ENCODE peak calls at places on chromosomes 6 and 20, in seven cellular contexts. C is fibroblast of the conjunctiva; Z is stimulated activated CD4-positive, alpha-beta T cell treated with anti-CD3 and anti-CD28 coated beads, Interleukin-4, amount 100 ng/mL, for 4 hours; U is ureter; K is nephron progenitor cell; V is IMR-90; P is caudate nucleus. I is an unnamed sample.

GRCh38 chr20:4484431-4485057 is 237.2 kb upstream of the PRND start:
- DNase-seq in C (no peak), Z (no peak), U (no peak), K (no peak), V (no peak), P (no peak), I (no peak)

GRCh38 chr6:75266716-75267291 is 17.8 kb downstream of the TMEM30A start:
- DNase-seq in C (peak), Z (no peak), U (no peak), K (no peak), V (peak), P (no peak), I (peak)

GRCh38 chr6:159655409-159655988 is 37.5 kb downstream of the SOD2 start:
- DNase-seq in C (no peak), Z (no peak), U (no peak), K (no peak), V (no peak), P (no peak), I (no peak)

GRCh38 chr6:52953911-52954839 is 40.9 kb downstream of the GSTA4 start:
- DNase-seq in C (no peak), Z (no peak), U (no peak), K (no peak), V (no peak), P (no peak), I (no peak)

GRCh38 chr6:21595265-21595950 is 1.9 kb downstream of the SOX4 start:
- DNase-seq in C (no peak), Z (peak), U (peak), K (peak), V (no peak), P (peak), I (peak)

GRCh38 chr20:60220655-60221054 is 262.4 kb downstream of the CDH26 start:
- DNase-seq in C (no peak), Z (no peak), U (no peak), K (no peak), V (no peak), P (no peak), I (no peak)

GRCh38 chr6:154249499-154250298 is 106.9 kb downstream of the IPCEF1 start:
- DNase-seq in C (no peak), Z (no peak), U (no peak), K (no peak), V (no peak), P (no peak), I (no peak)

GRCh38 chr6:109580519-109580918 is 97.5 kb upstream of the ZBTB24 start:
- DNase-seq in C (no peak), Z (no peak), U (no peak), K (no peak), V (peak), P (no peak), I (no peak)